ENCODE peak calls at places on chromosomes 3 and 15, in four cellular contexts. M is GM23338, G is heart right ventricle, U is cardiac muscle cell. Z is an unnamed sample.

GRCh38 chr3:30659270-30660127 is 53.1 kb downstream of the TGFBR2 start:
- DNase-seq in G (no peak), M (no peak), U (peak), Z (no peak)

GRCh38 chr15:39976291-39977274 is 42.7 kb downstream of the EIF2AK4 start:
- DNase-seq in M (peak), U (peak), G (peak), Z (no peak)

GRCh38 chr15:78709263-78709882 is 68.4 kb upstream of the CHRNB4 start:
- DNase-seq in M (peak), U (peak), G (peak), Z (no peak)

GRCh38 chr3:153032891-153033290 is 129.1 kb upstream of the RAP2B start:
- DNase-seq in M (no peak), U (no peak), G (no peak), Z (no peak)

GRCh38 chr3:168417016-168417415 is 321.3 kb upstream of the GOLIM4 start:
- DNase-seq in G (no peak), M (no peak), U (peak), Z (no peak)

GRCh38 chr15:35437157-35437556 is 108.8 kb downstream of the DPH6 start:
- DNase-seq in U (peak), G (no peak), M (peak), Z (no peak)

GRCh38 chr3:162354343-162354742 is 857.7 kb downstream of the OTOL1 start:
- DNase-seq in M (peak), G (no peak), U (no peak), Z (no peak)

GRCh38 chr3:69379661-69380060 is 6.2 kb downstream of the FRMD4B start:
- DNase-seq in M (no peak), U (no peak), G (no peak), Z (no peak)

GRCh38 chr3:23664459-23664858 is 141.3 kb upstream of the UBE2E1 start:
- DNase-seq in G (no peak), M (no peak), U (no peak), Z (no peak)

GRCh38 chr3:16884084-16884747 is 539 bp upstream of the PLCL2 start:
- DNase-seq in U (peak), G (peak), M (peak), Z (no peak)

GRCh38 chr3:180693656-180694055 is 14.4 kb upstream of the CCDC39 start:
- DNase-seq in U (no peak), M (no peak), G (no peak), Z (no peak)

GRCh38 chr3:38334142-38334541 is 12.4 kb upstream of the XYLB start:
- DNase-seq in M (no peak), G (no peak), U (no peak), Z (no peak)

GRCh38 chr3:127816783-127817182 is 5.5 kb downstream of the MGLL start:
- DNase-seq in U (no peak), M (no peak), G (no peak), Z (no peak)

GRCh38 chr3:159149633-159150032 is 347.8 kb downstream of the MFSD1 start:
- DNase-seq in U (no peak), M (no peak), G (no peak), Z (no peak)

GRCh38 chr3:109137766-109138165 is 1.2 kb downstream of the C3orf85 start:
- DNase-seq in G (no peak), U (no peak), M (peak), Z (no peak)

GRCh38 chr15:56759450-56759845 is 26.1 kb upstream of the ZNF280D start:
- DNase-seq in G (peak), U (peak), M (no peak), Z (no peak)

GRCh38 chr3:39281533-39281932 is 1.7 kb upstream of the CX3CR1 start:
- DNase-seq in U (no peak), M (no peak), G (no peak), Z (no peak)

DNA sequence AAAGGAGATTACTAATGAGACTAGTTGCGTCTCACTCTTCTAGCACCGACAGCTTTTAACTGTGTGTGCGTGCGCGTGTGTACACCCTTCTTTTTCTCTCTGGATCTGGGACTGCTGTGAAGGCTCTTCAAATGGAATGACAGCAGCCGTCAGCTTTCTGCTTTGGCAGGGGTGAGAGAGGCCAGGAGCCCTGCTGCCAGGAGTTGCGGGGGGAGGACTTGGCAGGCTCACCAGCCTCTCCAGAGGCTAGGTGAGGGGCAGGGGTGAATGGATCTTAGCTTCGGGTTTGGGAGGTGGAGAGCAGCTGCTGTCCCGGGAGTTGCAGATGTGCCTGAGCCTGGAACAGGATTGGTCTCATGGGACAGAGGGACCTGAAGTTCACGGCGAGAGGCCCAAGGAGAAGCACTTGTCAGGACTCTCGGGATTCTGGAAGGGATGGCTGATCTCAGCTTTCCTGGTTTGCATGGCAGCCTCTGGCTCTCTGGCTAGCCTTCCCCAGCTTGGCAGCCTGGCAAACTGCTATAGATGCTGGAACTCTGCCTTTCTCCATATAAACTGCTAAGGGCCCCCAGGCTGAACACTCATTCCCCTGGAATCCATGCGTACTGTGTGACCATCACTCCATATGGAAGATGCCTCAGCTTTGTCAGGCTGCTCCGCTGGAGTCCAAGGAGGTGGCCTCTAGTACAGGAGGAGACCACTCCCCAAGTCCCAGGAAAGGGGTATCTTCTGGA is 16.6 kb downstream of the TEX264 start:
- DNase-seq in M (no peak), G (peak), U (peak), Z (no peak)
- H3K4me3 ChIP-seq in M (no peak), G (no peak), U (no peak), Z (no peak)

DNA sequence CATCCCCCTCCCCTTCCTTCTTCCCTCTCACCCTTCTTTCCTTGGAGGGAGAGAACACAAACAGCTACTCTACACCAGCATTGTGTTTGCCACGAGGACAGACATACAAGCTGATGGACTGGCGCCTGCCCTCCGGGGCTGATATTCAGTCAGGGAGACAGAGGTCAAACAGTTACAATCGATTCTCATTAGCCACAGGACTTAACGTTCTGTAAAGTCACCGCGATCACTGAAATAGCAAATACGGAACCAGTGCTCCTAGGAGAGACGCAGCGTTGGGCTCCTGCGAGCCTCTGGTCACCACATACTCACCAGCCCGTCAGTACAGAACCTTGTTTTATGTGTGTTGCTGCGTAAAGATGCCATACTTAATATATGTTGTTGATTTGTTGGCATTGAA is 108.8 kb downstream of the LRRK1 start:
- DNase-seq in G (peak), U (no peak), M (no peak), Z (no peak)
- H3K27ac ChIP-seq in G (no peak), U (no peak), M (no peak), Z (no peak)

GRCh38 chr3:88005066-88005465 is 53.7 kb downstream of the CGGBP1 start:
- DNase-seq in M (peak), U (peak), G (no peak), Z (no peak)
- TF ChIP-seq CTCF in M (no peak), U (peak), G (peak), Z (peak)

GRCh38 chr15:89576417-89576773 is 1.1 kb downstream of the TICRR start:
- DNase-seq in G (no peak), U (peak), M (no peak), Z (no peak)
- H3K4me3 ChIP-seq in G (no peak), U (peak), M (peak), Z (peak)

DNA sequence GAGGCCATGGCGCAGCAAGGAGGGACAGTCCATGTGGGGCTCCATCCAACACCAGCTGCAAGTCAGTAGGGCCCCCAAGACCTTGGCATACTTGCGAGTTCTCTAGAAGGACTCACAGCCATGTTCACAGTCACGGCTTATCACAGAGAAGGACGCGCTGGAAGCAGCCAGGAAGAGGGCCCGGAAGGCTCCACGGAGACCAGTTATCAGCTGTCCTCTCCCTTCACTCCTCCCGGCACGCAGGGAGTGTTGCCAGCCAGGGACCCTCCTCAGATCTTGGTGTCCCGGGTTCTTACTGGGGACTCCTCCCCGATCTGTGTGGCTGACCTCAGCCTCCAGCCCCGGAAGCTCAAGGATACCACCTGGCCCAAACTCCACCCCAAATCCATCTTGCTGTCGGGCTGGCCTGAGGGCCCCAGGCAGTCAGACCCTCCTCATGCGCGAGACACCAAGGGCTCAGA is 68.0 kb downstream of the SLTM start:
- DNase-seq in M (peak), U (peak), G (no peak), Z (no peak)
- H3K27ac ChIP-seq in M (no peak), U (no peak), G (peak), Z (peak)